ENCODE peak calls at places on chromosome 7, in six cellular contexts. R is choroid plexus epithelial cell; P is cardiac fibroblast; K is CD8-positive, alpha-beta T cell; U is cardiac muscle cell; L is ovary. E is an unnamed sample.

GRCh38 chr7:128166603-128167315 is 74.3 kb upstream of the LEP start:
- DNase-seq in K (no peak), R (no peak), P (peak), U (peak), L (peak), E (no peak)

GRCh38 chr7:131945313-131945831 is 388.9 kb upstream of the PODXL start:
- DNase-seq in K (no peak), P (peak), U (peak), R (peak), L (peak), E (peak)

GRCh38 chr7:21869785-21870402 is 75.8 kb downstream of the CDCA7L start:
- DNase-seq in K (no peak), P (peak), U (peak), L (no peak), R (peak), E (no peak)

GRCh38 chr7:39357648-39358047 is 208.6 kb upstream of the YAE1 start:
- DNase-seq in P (no peak), U (no peak), R (no peak), K (no peak), L (no peak), E (no peak)

GRCh38 chr7:141181812-141182211 is 107.9 kb downstream of the TMEM178B start:
- DNase-seq in U (no peak), P (no peak), K (no peak), L (no peak), R (no peak), E (no peak)

GRCh38 chr7:388961-389701 is 99.2 kb downstream of the FOXL3 start:
- DNase-seq in P (no peak), K (no peak), R (no peak), L (peak), U (no peak), E (no peak)

GRCh38 chr7:39421661-39422060 is 144.5 kb upstream of the YAE1 start:
- DNase-seq in R (no peak), K (no peak), U (no peak), P (no peak), L (no peak), E (no peak)

GRCh38 chr7:137816696-137817320 is 30.0 kb downstream of the DGKI start:
- DNase-seq in K (no peak), L (no peak), P (peak), U (peak), R (peak), E (peak)

GRCh38 chr7:108002726-108003590 is at the start of gene LAMB1:
- DNase-seq in U (peak), R (peak), K (no peak), L (peak), P (peak), E (no peak)

GRCh38 chr7:140640727-140641531 is at the start of gene DENND2A:
- DNase-seq in K (no peak), R (peak), P (peak), U (peak), L (peak), E (no peak)

GRCh38 chr7:147971606-147972005 is 619.0 kb upstream of the C7orf33 start:
- DNase-seq in P (no peak), R (no peak), U (no peak), K (no peak), L (no peak), E (no peak)

DNA sequence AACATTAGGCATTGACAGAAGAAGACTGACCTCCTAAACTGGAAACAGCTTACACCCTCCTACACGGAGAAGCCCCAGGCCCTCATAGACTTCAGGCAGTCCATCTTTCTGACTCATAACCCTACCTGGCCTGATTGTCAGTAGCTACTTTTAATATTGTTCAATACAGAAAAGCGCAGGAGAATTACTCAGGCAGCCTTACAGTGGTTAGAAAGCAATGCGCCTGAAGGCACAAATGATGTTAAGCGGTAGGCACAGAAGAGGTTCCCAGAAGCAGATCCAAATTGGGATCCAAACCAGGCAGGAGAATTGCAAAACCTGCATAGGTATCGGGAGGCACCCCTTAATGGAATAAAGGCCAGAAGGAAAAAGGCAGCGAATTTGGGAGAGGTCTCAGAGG is 5.4 kb upstream of the CYREN start:
- DNase-seq in P (no peak), L (no peak), R (no peak), K (no peak), U (no peak), E (no peak)
- H3K4me3 ChIP-seq in P (no peak), L (no peak), R (no peak), K (no peak), U (no peak), E (no peak)

GRCh38 chr7:17985473-17986239 is 42.0 kb downstream of the PRPS1L1 start:
- DNase-seq in K (no peak), U (no peak), R (no peak), L (no peak), P (no peak), E (no peak)
- TF ChIP-seq CTCF in K (no peak), U (no peak), R (no peak), L (no peak), P (no peak), E (no peak)

GRCh38 chr7:16644157-16644556 is 1.4 kb downstream of the ANKMY2 start:
- DNase-seq in K (no peak), U (no peak), P (no peak), R (no peak), L (no peak), E (no peak)
- H3K4me3 ChIP-seq in K (peak), U (peak), P (peak), R (peak), L (peak), E (no peak)

GRCh38 chr7:68461430-68461829 is 1136.8 kb upstream of the AUTS2 start:
- DNase-seq in P (no peak), L (no peak), K (no peak), R (no peak), U (peak), E (no peak)

GRCh38 chr7:68456469-68456868 is 1141.8 kb upstream of the AUTS2 start:
- DNase-seq in K (no peak), U (no peak), P (no peak), L (no peak), R (no peak), E (no peak)
- TF ChIP-seq CTCF in K (no peak), U (no peak), P (no peak), L (no peak), R (no peak), E (no peak)

DNA sequence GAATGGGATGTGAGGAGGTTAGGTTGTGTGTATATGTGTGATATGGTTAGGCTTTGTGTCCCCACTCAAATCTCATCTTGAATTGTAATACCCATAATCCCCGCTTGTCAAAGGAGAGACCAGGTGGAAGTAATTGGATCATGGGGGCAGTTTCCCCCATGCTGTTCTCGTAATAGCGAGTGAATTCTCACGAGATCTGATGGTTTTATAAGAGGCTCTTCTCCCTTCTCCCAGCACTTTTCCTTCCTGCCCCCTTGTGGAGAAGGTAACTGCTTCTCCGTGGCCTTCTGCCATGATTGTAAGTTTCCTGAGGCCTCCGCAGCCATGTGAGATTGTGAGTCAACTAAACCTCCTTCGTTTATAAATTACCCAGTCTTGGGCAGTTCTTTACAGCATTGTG is 47.3 kb downstream of the NPVF start:
- DNase-seq in U (peak), P (no peak), R (peak), L (no peak), K (no peak), E (no peak)
- H3K4me3 ChIP-seq in U (no peak), P (no peak), R (no peak), L (peak), K (peak), E (no peak)